ENCODE peak calls at places on chromosomes 6 and 20, in ten cellular contexts. L is H1; S is CD4-positive, alpha-beta T cell; D is left ventricle myocardium inferior; C is brain microvascular endothelial cell; B is fibroblast of pulmonary artery; T is HCT116; J is lower lobe of right lung; Q is psoas muscle; E is pancreas. G is an unnamed sample.

GRCh38 chr6:30518505-30518850 is 29.2 kb downstream of the HLA-E start:
- DNase-seq in T (no peak), C (no peak), D (no peak), B (no peak), Q (no peak), L (no peak), J (no peak), E (no peak), S (peak; percentile 39), G (no peak)

GRCh38 chr6:76876922-76877553 is 586.3 kb downstream of the HTR1B start:
- DNase-seq in B (peak; percentile 68), C (peak; percentile 75), Q (no peak), D (no peak), L (peak; percentile 75), T (no peak), E (no peak), S (no peak), J (no peak), G (peak; percentile 32)

GRCh38 chr20:24780648-24781047 is 168.4 kb upstream of the CST7 start:
- DNase-seq in E (peak; percentile 27), B (no peak), T (no peak), Q (peak; percentile 6), D (no peak), L (no peak), S (no peak), C (no peak), J (peak; percentile 27), G (no peak)

GRCh38 chr20:6705920-6706500 is 61.5 kb upstream of the BMP2 start:
- DNase-seq in E (no peak), C (no peak), D (no peak), T (no peak), B (no peak), Q (no peak), J (no peak), S (no peak), L (no peak), G (no peak)

GRCh38 chr6:26233608-26234420 is 131.2 kb upstream of the BTN3A2 start:
- DNase-seq in D (no peak), J (peak; percentile 74), C (no peak), B (peak; percentile 70), Q (peak; percentile 57), S (peak; percentile 67), L (no peak), T (no peak), E (peak; percentile 48), G (peak; percentile 63)

GRCh38 chr6:71139249-71139648 is 149.4 kb upstream of the OGFRL1 start:
- DNase-seq in B (peak; percentile 19), E (no peak), C (peak; percentile 38), J (no peak), S (no peak), L (no peak), T (no peak), D (no peak), Q (no peak), G (no peak)

GRCh38 chr6:36906539-36906938 is 20.8 kb downstream of the C6orf89 start:
- DNase-seq in C (no peak), Q (no peak), S (no peak), L (no peak), D (peak; percentile 78), J (peak; percentile 83), B (peak; percentile 13), E (peak; percentile 95), T (no peak), G (no peak)

GRCh38 chr6:118551063-118551672 is 3.1 kb downstream of the PLN start:
- DNase-seq in E (no peak), B (peak; percentile 80), C (peak; percentile 53), S (no peak), T (peak; percentile 37), J (no peak), L (no peak), D (no peak), Q (no peak), G (peak; percentile 48)

GRCh38 chr6:4774715-4775590 is 1.3 kb upstream of the CDYL start:
- DNase-seq in J (peak; percentile 68), D (peak; percentile 22), L (no peak), C (peak; percentile 4), E (peak; percentile 80), T (no peak), B (no peak), Q (peak; percentile 67), S (no peak), G (peak; percentile 37)

GRCh38 chr6:4776493-4776966 is 326 bp downstream of the CDYL start:
- DNase-seq in T (no peak), Q (no peak), C (no peak), B (no peak), D (no peak), L (no peak), J (peak; percentile 77), S (peak; percentile 23), E (peak; percentile 82), G (peak; percentile 65)

GRCh38 chr6:4774296-4774695 is 1.9 kb upstream of the CDYL start:
- DNase-seq in J (no peak), Q (no peak), B (no peak), S (no peak), D (no peak), C (no peak), T (no peak), L (no peak), E (no peak), G (no peak)

GRCh38 chr6:4776967-4777925 is 1.0 kb downstream of the CDYL start:
- DNase-seq in B (peak; percentile 46), D (no peak), J (no peak), T (no peak), E (peak; percentile 55), L (no peak), S (peak; percentile 8), Q (peak; percentile 61), C (peak; percentile 17), G (peak; percentile 57)

DNA sequence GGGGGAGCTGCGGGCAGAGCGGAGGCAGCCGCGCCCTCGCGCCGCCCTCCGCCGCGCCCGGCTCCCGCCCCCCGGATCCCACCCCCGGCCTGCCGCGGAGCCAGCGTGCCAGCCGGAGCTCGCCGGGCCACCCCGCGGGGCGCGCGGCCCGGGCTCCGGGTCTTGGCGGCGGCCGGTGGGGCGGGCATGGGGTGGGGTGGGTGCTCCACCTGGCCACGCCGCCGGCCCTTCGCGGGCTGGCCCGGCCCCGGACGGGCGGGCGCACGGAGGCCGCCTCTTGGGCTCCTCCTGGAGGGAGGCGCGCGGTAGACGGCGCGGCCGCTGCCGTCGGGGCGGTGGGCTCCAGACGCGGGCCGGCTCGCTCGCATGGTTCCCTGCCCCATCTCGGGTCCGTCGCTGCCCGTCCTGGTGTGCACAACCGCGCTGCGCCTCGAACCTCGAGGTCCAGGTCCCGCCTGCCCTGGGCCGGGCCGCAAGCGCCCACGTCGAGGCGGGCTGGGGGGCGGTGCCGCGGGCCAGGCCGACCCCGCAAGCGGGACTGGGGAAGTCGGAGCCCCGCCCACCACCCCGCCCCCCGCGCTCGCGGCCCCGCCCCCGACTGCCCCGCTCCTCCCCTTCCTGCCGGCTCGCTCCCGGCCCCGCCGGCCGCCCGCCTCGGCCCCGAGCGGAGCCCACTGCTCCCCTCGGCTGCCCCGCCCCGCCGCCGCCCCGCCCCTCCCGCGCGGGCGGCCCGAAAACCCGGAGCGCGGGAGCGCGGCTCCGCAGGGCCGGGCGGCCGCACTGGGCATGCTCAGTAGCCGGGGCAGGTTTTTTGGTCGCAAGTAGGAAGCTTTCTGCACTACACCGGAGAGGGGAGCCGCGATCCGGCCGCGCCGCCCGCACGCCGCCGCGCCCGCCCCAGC is at the start of gene CDYL:
- DNase-seq in B (peak; percentile 91), J (peak; percentile 90), E (peak; percentile 94), L (peak; percentile 47), C (peak; percentile 67), D (peak; percentile 89), S (peak; percentile 73), T (peak; percentile 72), Q (peak; percentile 94), G (peak; percentile 95)
- TF ChIP-seq CTCF in B (no peak), J (peak; percentile 19), E (no peak), L (peak; percentile 28), C (no peak), D (peak; percentile 48), S (no peak), T (peak; percentile 6), Q (peak; percentile 36), G (peak; percentile 16)

GRCh38 chr6:13177617-13178506 is 150.5 kb downstream of the TBC1D7 start:
- DNase-seq in J (no peak), L (no peak), Q (no peak), B (no peak), C (no peak), E (no peak), D (no peak), T (no peak), S (no peak), G (no peak)

GRCh38 chr6:13175759-13176158 is 152.6 kb downstream of the TBC1D7 start:
- DNase-seq in T (no peak), D (no peak), J (no peak), S (no peak), C (no peak), E (no peak), B (no peak), Q (no peak), L (no peak), G (no peak)

DNA sequence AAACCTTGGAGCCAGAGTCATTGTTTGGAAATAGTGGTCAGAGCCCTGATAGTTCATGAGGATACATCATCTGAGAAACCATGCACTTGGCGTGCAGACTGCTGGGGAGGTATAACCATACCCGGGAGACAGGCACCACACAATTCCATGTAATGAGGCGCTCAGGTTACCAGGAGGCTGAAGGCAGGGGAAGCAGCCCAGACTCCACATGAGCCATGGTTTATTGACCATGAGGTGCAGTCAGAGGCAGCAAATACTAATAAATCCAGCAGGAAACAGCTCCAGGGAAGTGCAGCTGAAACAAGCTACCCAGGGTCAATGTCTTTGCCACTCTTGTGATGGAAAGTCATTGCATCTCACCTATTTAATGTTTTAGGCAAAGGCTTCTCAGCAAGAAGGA is 156.0 kb downstream of the TBC1D7 start:
- DNase-seq in Q (no peak), C (no peak), J (no peak), B (no peak), S (no peak), E (no peak), L (no peak), D (no peak), T (no peak), G (no peak)
- TF ChIP-seq CTCF in Q (no peak), C (no peak), J (no peak), B (no peak), S (no peak), E (no peak), L (no peak), D (no peak), T (no peak), G (no peak)

GRCh38 chr6:83859410-83860346 is at the start of gene CYB5R4:
- DNase-seq in B (peak; percentile 97), L (peak; percentile 89), S (peak; percentile 91), J (peak; percentile 96), E (peak; percentile 98), T (peak; percentile 84), Q (peak; percentile 97), D (peak; percentile 93), C (peak; percentile 96), G (peak; percentile 96)
- TF ChIP-seq CTCF in B (peak; percentile 49), L (no peak), S (peak; percentile 49), J (peak; percentile 45), E (no peak), T (peak; percentile 48), Q (peak; percentile 39), D (peak; percentile 54), C (peak; percentile 68), G (peak; percentile 18)

DNA sequence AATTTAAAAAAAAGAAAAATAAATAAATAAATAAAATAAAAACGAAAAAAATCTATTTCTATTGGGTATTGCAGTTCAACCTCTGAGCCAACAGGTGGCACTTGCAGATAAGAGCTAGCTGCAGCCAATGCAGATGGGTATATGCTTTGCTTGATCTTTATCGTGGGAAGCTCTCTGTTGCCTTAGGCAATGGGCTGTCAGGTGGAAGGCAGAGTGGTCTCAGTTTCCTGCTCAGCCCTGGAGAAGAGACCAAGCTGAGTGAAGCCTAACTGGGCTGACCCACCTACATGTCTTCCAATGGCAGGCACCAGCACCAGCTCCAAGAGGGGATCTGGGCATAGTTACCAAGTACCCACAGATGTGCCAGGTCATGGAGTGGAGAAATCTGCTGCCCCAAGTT is 95.0 kb downstream of the AK9 start:
- DNase-seq in C (peak; percentile 44), L (no peak), B (peak; percentile 47), D (no peak), S (peak; percentile 7), J (no peak), T (peak; percentile 18), E (no peak), Q (no peak), G (peak; percentile 35)
- TF ChIP-seq CTCF in C (peak; percentile 76), L (peak; percentile 62), B (peak; percentile 54), D (no peak), S (peak; percentile 45), J (peak; percentile 38), T (peak; percentile 37), E (no peak), Q (no peak), G (peak; percentile 31)